ENCODE peak calls at places on chromosome 20, in seven cellular contexts. X is keratinocyte, K is lower lobe of right lung, B is stomach, J is uterus, Y is astrocyte, Q is psoas muscle. O is an unnamed sample.

GRCh38 chr20:45061244-45061643 is 39.7 kb downstream of the KCNS1 start:
- DNase-seq in X (peak; percentile 85), K (no peak), B (no peak), J (no peak), Y (peak; percentile 94), Q (no peak), O (peak; percentile 92)

GRCh38 chr20:25022680-25023079 is 30.1 kb upstream of the APMAP start:
- DNase-seq in X (peak; percentile 38), K (peak; percentile 81), B (peak; percentile 92), J (no peak), Y (no peak), Q (no peak), O (peak; percentile 90)

GRCh38 chr20:45113865-45114264 is 1.1 kb downstream of the WFDC5 start:
- DNase-seq in X (no peak), K (no peak), B (no peak), J (no peak), Y (no peak), Q (no peak), O (no peak)

GRCh38 chr20:14948416-14948815 is 611.0 kb upstream of the FLRT3 start:
- DNase-seq in X (no peak), K (no peak), B (no peak), J (no peak), Y (no peak), Q (no peak), O (no peak)

GRCh38 chr20:53943522-53944291 is 126.7 kb downstream of the BCAS1 start:
- DNase-seq in X (no peak), K (no peak), B (no peak), J (no peak), Y (no peak), Q (no peak), O (no peak)

GRCh38 chr20:25314497-25315417 is 66.9 kb downstream of the PYGB start:
- DNase-seq in X (no peak), K (peak; percentile 33), B (peak; percentile 11), J (peak; percentile 4), Y (no peak), Q (no peak), O (no peak)

GRCh38 chr20:57326667-57327455 is 2.7 kb upstream of the SPO11 start:
- DNase-seq in X (peak; percentile 88), K (no peak), B (no peak), J (no peak), Y (no peak), Q (no peak), O (peak; percentile 95)

GRCh38 chr20:23147964-23148720 is 62.0 kb upstream of the CD93 start:
- DNase-seq in X (no peak), K (peak; percentile 80), B (peak; percentile 54), J (no peak), Y (peak; percentile 77), Q (peak; percentile 87), O (peak; percentile 60)

GRCh38 chr20:61450549-61450948 is 198.5 kb downstream of the CDH4 start:
- DNase-seq in X (no peak), K (no peak), B (no peak), J (no peak), Y (no peak), Q (no peak), O (no peak)

GRCh38 chr20:56430471-56430870 is 18.4 kb downstream of the CASS4 start:
- DNase-seq in X (no peak), K (peak; percentile 51), B (no peak), J (no peak), Y (no peak), Q (no peak), O (no peak)

GRCh38 chr20:63553251-63553932 is 567 bp upstream of the FNDC11 start:
- DNase-seq in X (peak; percentile 90), K (peak; percentile 87), B (peak; percentile 85), J (peak; percentile 75), Y (peak; percentile 34), Q (peak; percentile 83), O (peak; percentile 77)

GRCh38 chr20:57388953-57389694 is 2.1 kb upstream of the RBM38 start:
- DNase-seq in X (peak; percentile 17), K (peak; percentile 90), B (peak; percentile 90), J (peak; percentile 76), Y (peak; percentile 41), Q (peak; percentile 82), O (peak; percentile 68)

GRCh38 chr20:35515949-35516645 is 13.4 kb downstream of the C20orf173 start:
- DNase-seq in X (peak; percentile 26), K (no peak), B (peak; percentile 36), J (no peak), Y (peak; percentile 91), Q (no peak), O (peak; percentile 78)

GRCh38 chr20:32231847-32232246 is 24.2 kb downstream of the POFUT1 start:
- DNase-seq in X (no peak), K (no peak), B (no peak), J (no peak), Y (no peak), Q (no peak), O (no peak)

GRCh38 chr20:22931653-22932052 is 103.5 kb upstream of the SSTR4 start:
- DNase-seq in X (no peak), K (no peak), B (peak; percentile 70), J (no peak), Y (no peak), Q (no peak), O (no peak)

GRCh38 chr20:10935658-10936057 is 261.9 kb upstream of the JAG1 start:
- DNase-seq in X (no peak), K (no peak), B (no peak), J (no peak), Y (no peak), Q (no peak), O (no peak)

GRCh38 chr20:33832113-33832853 is 21.1 kb downstream of the CHMP4B start:
- DNase-seq in X (no peak), K (no peak), B (no peak), J (no peak), Y (peak; percentile 38), Q (no peak), O (no peak)

GRCh38 chr20:43681991-43682410 is 15.1 kb downstream of the MYBL2 start:
- DNase-seq in X (no peak), K (no peak), B (no peak), J (no peak), Y (no peak), Q (no peak), O (no peak)

GRCh38 chr20:6693178-6693807 is 74.2 kb upstream of the BMP2 start:
- DNase-seq in X (no peak), K (no peak), B (peak; percentile 46), J (no peak), Y (no peak), Q (no peak), O (no peak)

GRCh38 chr20:33862709-33863403 is 51.7 kb downstream of the CHMP4B start:
- DNase-seq in X (no peak), K (peak; percentile 67), B (peak; percentile 52), J (peak; percentile 62), Y (peak; percentile 50), Q (peak; percentile 40), O (no peak)

GRCh38 chr20:32582659-32583580 is 2.2 kb downstream of the NOL4L start:
- DNase-seq in X (no peak), K (no peak), B (no peak), J (peak; percentile 54), Y (no peak), Q (no peak), O (peak; percentile 36)

GRCh38 chr20:5127859-5128409 is 1.1 kb downstream of the CDS2 start:
- DNase-seq in X (no peak), K (no peak), B (no peak), J (no peak), Y (no peak), Q (no peak), O (no peak)

GRCh38 chr20:63942250-63943006 is 13.8 kb downstream of the UCKL1 start:
- DNase-seq in X (no peak), K (peak; percentile 74), B (peak; percentile 69), J (no peak), Y (no peak), Q (peak; percentile 35), O (no peak)

GRCh38 chr20:58870293-58871014 is 17.9 kb downstream of the GNAS start:
- DNase-seq in X (no peak), K (peak; percentile 68), B (peak; percentile 79), J (peak; percentile 76), Y (no peak), Q (peak; percentile 56), O (peak; percentile 69)

GRCh38 chr20:6916938-6917337 is 149.5 kb downstream of the BMP2 start:
- DNase-seq in X (no peak), K (no peak), B (no peak), J (no peak), Y (no peak), Q (no peak), O (no peak)

DNA sequence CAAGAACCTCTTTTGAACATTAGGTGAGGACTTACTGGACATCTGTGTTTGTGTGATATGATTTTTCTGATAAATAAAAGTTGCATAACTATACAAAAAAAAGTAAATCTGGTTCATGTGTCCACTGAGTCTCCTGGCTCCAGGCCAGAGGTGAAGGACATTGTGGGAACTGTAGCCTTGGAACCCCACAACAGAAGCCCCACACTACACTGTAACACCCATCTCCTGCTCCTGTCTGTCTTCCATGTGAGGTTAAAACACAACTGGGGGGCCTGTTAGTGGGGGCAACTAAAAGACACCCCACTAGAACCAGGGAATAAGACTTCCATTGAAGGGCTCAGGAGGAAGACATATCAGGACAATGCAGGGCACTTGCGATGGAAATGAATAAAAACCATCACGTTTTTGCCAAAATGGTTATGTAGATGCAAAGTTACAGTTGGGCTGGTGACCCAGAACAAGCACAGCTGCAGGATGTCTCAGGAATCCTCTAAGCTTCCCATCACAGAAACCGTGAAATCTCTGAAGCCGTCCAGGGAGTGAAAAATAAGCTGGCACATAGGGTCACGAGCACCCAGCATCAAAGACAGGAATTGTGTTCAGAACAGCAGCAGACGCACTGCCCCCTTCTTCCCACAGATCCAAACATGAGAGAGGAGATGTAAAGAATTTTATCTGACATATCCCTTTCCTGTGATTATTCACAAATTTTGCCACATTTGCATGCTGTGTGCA is 36.7 kb upstream of the PCSK2 start:
- DNase-seq in X (no peak), K (no peak), B (no peak), J (no peak), Y (no peak), Q (no peak), O (no peak)
- H3K27ac ChIP-seq in X (no peak overlapping the region), K (no peak overlapping the region), B (no peak overlapping the region), J (no peak overlapping the region), Y (no peak overlapping the region), Q (no peak overlapping the region), O (no peak overlapping the region)

DNA sequence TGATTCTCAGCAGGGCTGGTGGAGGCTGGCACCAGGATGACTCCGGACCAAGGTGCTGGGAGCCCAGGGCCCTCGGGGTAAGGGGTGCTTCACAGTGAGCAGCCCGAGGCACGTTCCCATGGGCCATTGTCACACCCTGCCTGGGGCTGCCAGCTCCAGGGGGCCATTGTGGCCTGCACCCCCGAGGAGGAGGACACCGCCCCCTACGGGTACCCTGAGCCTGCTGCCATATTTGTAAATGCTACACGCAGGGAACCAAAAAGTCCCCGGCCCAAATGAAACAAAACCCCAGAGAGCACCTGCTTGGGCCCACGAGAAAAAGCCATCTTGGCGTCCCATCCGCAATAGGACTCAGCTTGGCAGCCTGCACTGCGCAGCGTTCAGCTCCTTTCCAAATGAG is 64.7 kb upstream of the GATA5 start:
- DNase-seq in X (no peak), K (no peak), B (no peak), J (no peak), Y (no peak), Q (no peak), O (no peak)
- TF ChIP-seq CTCF in X (no peak), K (no peak), B (no peak), J (no peak), Y (no peak), Q (no peak), O (no peak)

GRCh38 chr20:18611492-18611891 is 23.6 kb downstream of the DTD1 start:
- DNase-seq in X (no peak), K (no peak), B (no peak), J (no peak), Y (no peak), Q (no peak), O (no peak)
- H3K27ac ChIP-seq in X (no peak overlapping the region), K (no peak overlapping the region), B (no peak overlapping the region), J (no peak overlapping the region), Y (no peak overlapping the region), Q (no peak overlapping the region), O (no peak overlapping the region)

GRCh38 chr20:48912065-48912464 is 9.4 kb upstream of the ARFGEF2 start:
- DNase-seq in X (no peak), K (no peak), B (no peak), J (no peak), Y (no peak), Q (no peak), O (no peak)
- TF ChIP-seq CTCF in X (no peak), K (no peak), B (no peak), J (no peak), Y (no peak), Q (no peak), O (no peak)